ENCODE peak calls at places on chromosomes 2 and 18, in six cellular contexts. T is GM23248, Z is HCT116, L is right lobe of liver, B is MM.1S, U is A549. H is an unnamed sample.

GRCh38 chr2:180715044-180715443 is 265.4 kb upstream of the UBE2E3 start:
- DNase-seq in T (no peak), Z (no peak), L (no peak), B (no peak), U (no peak), H (no peak)

GRCh38 chr2:40716879-40717278 is 265.0 kb upstream of the SLC8A1 start:
- DNase-seq in T (peak; percentile 95), Z (no peak), L (no peak), B (no peak), U (no peak), H (no peak)

GRCh38 chr18:76803814-76804213 is 18.5 kb upstream of the ZNF236 start:
- DNase-seq in T (peak; percentile 75), Z (no peak), L (peak; percentile 72), B (peak; percentile 62), U (peak; percentile 55), H (no peak)

GRCh38 chr2:217622205-217622621 is 380.6 kb downstream of the TNS1 start:
- DNase-seq in T (peak; percentile 19), Z (no peak), L (no peak), B (no peak), U (no peak), H (no peak)

GRCh38 chr18:76621782-76622495 is 126.9 kb upstream of the ZNF516 start:
- DNase-seq in T (peak; percentile 72), Z (no peak), L (no peak), B (no peak), U (no peak), H (no peak)

GRCh38 chr2:88765154-88765948 is 73.9 kb downstream of the RPIA start:
- DNase-seq in T (peak; percentile 61), Z (no peak), L (no peak), B (peak; percentile 97), U (no peak), H (peak; percentile 74)

GRCh38 chr2:18841248-18842150 is 252.1 kb upstream of the NT5C1B start:
- DNase-seq in T (no peak), Z (no peak), L (no peak), B (no peak), U (no peak), H (no peak)

GRCh38 chr2:16666453-16666801 is 793 bp upstream of the CYRIA start:
- DNase-seq in T (no peak), Z (no peak), L (no peak), B (no peak), U (no peak), H (no peak)

GRCh38 chr18:58222439-58223125 is 178.6 kb downstream of the NEDD4L start:
- DNase-seq in T (peak; percentile 70), Z (no peak), L (no peak), B (no peak), U (no peak), H (no peak)

DNA sequence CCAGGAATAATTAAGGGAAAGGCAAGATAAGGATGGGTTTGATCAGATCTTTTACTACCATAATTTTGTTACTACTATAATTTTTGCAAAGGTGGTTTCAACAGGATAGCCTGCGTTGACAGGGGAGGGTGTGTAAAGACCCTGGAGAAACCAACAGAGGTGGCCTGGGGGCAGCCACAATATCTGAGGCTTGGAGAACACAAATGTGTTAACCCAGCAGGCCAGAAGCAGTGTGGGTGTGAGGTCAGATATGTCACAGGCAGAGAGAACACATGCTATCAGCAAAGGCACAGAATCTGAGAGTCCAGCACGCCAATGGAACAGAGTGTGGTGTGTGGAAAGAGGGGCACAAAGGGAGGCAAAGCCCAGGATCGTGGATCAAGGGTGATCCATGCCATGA is 399.4 kb upstream of the TRIB2 start:
- DNase-seq in T (no peak), Z (no peak), L (no peak), B (no peak), U (no peak), H (no peak)
- H3K27ac ChIP-seq in T (no peak overlapping the region), Z (no peak overlapping the region), L (no peak overlapping the region), B (no peak overlapping the region), U (no peak overlapping the region), H (no peak overlapping the region)

DNA sequence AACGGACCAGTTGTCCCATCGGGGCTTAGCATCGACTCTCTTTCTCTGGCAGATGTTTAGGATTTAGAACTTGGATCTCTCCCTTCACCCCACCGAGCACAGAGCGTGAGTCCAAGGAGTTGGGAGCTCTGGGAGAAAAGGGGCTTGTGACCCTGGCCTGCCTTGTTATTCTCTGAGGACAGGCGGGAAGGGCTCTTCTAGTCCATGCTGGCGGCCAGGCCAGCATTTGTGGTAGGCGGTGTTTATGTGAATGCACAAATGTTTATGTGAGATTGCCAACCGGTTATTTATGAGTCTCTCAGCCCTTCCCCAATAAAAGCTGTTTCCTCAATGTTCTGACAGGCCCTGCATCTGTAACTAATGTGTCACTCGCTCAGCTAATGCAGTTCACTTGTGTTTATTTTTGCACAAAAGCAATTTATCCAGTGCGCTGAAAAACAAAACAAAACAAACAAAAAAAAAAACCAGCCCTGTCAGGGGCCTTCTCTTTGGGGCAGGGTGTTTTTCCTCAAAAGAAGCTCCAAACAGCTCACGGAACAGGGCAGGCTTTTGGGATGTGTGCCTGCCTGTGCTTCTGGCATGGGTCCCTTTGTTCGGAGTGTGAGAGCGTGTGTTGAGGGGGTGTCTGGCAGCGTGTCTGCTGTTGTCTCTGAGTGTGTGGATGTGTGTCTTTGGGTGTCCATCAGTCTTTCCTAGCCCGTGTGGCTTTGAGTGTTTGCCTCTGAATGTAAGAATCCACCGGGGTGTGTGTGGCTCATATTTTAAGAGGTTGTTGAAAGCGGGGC is 52.7 kb upstream of the HAAO start:
- DNase-seq in T (peak; percentile 67), Z (no peak), L (peak; percentile 36), B (no peak), U (no peak), H (no peak)
- H3K27ac ChIP-seq in T (peak overlapping the region; percentile 3), Z (no peak overlapping the region), L (no peak overlapping the region), B (no peak overlapping the region), U (no peak overlapping the region), H (peak overlapping the region; percentile 34)

GRCh38 chr2:5985551-5986229 is 293.5 kb downstream of the SOX11 start:
- DNase-seq in T (no peak), Z (no peak), L (no peak), B (no peak), U (no peak), H (no peak)
- H3K27ac ChIP-seq in T (no peak overlapping the region), Z (no peak overlapping the region), L (no peak overlapping the region), B (no peak overlapping the region), U (no peak overlapping the region), H (no peak overlapping the region)

GRCh38 chr2:27583390-27583915 is 611 bp downstream of the ZNF512 start:
- DNase-seq in T (peak; percentile 50), Z (no peak), L (no peak), B (no peak), U (no peak), H (no peak)

GRCh38 chr2:27581417-27582128 is 1.3 kb upstream of the ZNF512 start:
- DNase-seq in T (no peak), Z (no peak), L (no peak), B (no peak), U (no peak), H (no peak)

GRCh38 chr2:27584597-27584996 is 1.8 kb downstream of the ZNF512 start:
- DNase-seq in T (no peak), Z (no peak), L (no peak), B (no peak), U (no peak), H (no peak)

GRCh38 chr2:27582695-27583389 is at the start of gene ZNF512:
- DNase-seq in T (peak; percentile 93), Z (peak; percentile 89), L (peak; percentile 89), B (peak; percentile 87), U (peak; percentile 94), H (peak; percentile 98)

GRCh38 chr2:27582129-27582694 is 630 bp upstream of the ZNF512 start:
- DNase-seq in T (peak; percentile 5), Z (no peak), L (no peak), B (no peak), U (no peak), H (peak; percentile 59)
- H3K27ac ChIP-seq in T (peak overlapping the region; percentile 53), Z (peak overlapping the region; percentile 43), L (peak overlapping the region; percentile 3), B (no peak overlapping the region), U (peak overlapping the region; percentile 71), H (peak overlapping the region; percentile 25)

H was measured in kidney.